ENCODE peak calls at places on chromosome 3, in nine cellular contexts. S is cardiac muscle cell, C is amygdala, O is esophagus squamous epithelium, T is amniotic stem cell, I is RCC 7860, N is NCI-H2171 treated with DMSO at 0.1 percent for 48 hours, W is endothelial cell, H is dorsolateral prefrontal cortex. E is an unnamed sample.

GRCh38 chr3:109713288-109713687 is 375.9 kb upstream of the DPPA4 start:
- DNase-seq in S (no peak), C (no peak), O (no peak), T (no peak), I (no peak), N (no peak), W (no peak), H (no peak), E (no peak)

GRCh38 chr3:32360514-32360869 is 31.2 kb upstream of the CMTM7 start:
- DNase-seq in S (no peak), C (no peak), O (no peak), T (no peak), I (no peak), N (no peak), W (no peak), H (no peak), E (no peak)

GRCh38 chr3:114213669-114214541 is 23.5 kb downstream of the ZNF80 start:
- DNase-seq in S (peak; percentile 60), C (no peak), O (peak; percentile 11), T (no peak), I (peak; percentile 93), N (peak; percentile 84), W (no peak), H (no peak), E (peak; percentile 2)

GRCh38 chr3:139301183-139301582 is 42.6 kb upstream of the MRPS22 start:
- DNase-seq in S (peak; percentile 42), C (no peak), O (no peak), T (no peak), I (peak; percentile 45), N (no peak), W (no peak), H (no peak), E (no peak)

GRCh38 chr3:64462203-64463120 is 225.3 kb downstream of the ADAMTS9 start:
- DNase-seq in S (peak; percentile 87), C (no peak), O (no peak), T (peak; percentile 69), I (peak; percentile 62), N (no peak), W (no peak), H (no peak), E (no peak)

GRCh38 chr3:39124876-39125836 is 17.7 kb downstream of the TTC21A start:
- DNase-seq in S (peak; percentile 63), C (no peak), O (no peak), T (no peak), I (no peak), N (no peak), W (no peak), H (no peak), E (peak; percentile 34)

GRCh38 chr3:191915717-191916116 is 454.8 kb downstream of the PYDC2 start:
- DNase-seq in S (no peak), C (no peak), O (no peak), T (no peak), I (no peak), N (no peak), W (no peak), H (no peak), E (no peak)

GRCh38 chr3:101935081-101935480 is 85.8 kb downstream of the NFKBIZ start:
- DNase-seq in S (no peak), C (no peak), O (no peak), T (no peak), I (peak; percentile 30), N (no peak), W (no peak), H (no peak), E (no peak)

GRCh38 chr3:179421500-179421899 is 29.8 kb downstream of the GNB4 start:
- DNase-seq in S (peak; percentile 68), C (peak; percentile 24), O (no peak), T (no peak), I (no peak), N (peak; percentile 9), W (no peak), H (no peak), E (peak; percentile 3)

GRCh38 chr3:157107037-157107436 is 52.9 kb downstream of the CCNL1 start:
- DNase-seq in S (no peak), C (no peak), O (no peak), T (no peak), I (no peak), N (no peak), W (no peak), H (no peak), E (no peak)

GRCh38 chr3:30401971-30402370 is 204.4 kb upstream of the TGFBR2 start:
- DNase-seq in S (peak; percentile 10), C (no peak), O (no peak), T (no peak), I (no peak), N (no peak), W (no peak), H (no peak), E (no peak)

GRCh38 chr3:156024904-156025303 is 95.5 kb upstream of the KCNAB1 start:
- DNase-seq in S (peak; percentile 23), C (no peak), O (no peak), T (no peak), I (no peak), N (no peak), W (no peak), H (no peak), E (no peak)

GRCh38 chr3:112395166-112395894 is 62.4 kb downstream of the CD200 start:
- DNase-seq in S (no peak), C (no peak), O (no peak), T (no peak), I (no peak), N (no peak), W (peak; percentile 27), H (no peak), E (no peak)

E was measured in erythroblast.